ENCODE peak calls at places on chromosome 11, in eight cellular contexts. One of them, this sample, is unnamed. For H3K4me1, the result is how much of the 10 kb centered on the place peaks cover.

GRCh38 chr11:113001709-113002108 is 40.5 kb downstream of the NCAM1 start:
- DNase-seq in mucosa of descending colon: no peak
- DNase-seq in A673: no peak
- DNase-seq in CD4-positive, CD25-positive, alpha-beta regulatory T cell: no peak
- DNase-seq in GM12878: no peak
- DNase-seq in mammary epithelial cell: no peak
- DNase-seq in colonic mucosa: no peak
- DNase-seq in psoas muscle: no peak
- DNase-seq in this sample: peak

GRCh38 chr11:61141601-61142028 is 19.6 kb downstream of the VPS37C start:
- DNase-seq in mucosa of descending colon: peak
- DNase-seq in A673: no peak
- DNase-seq in CD4-positive, CD25-positive, alpha-beta regulatory T cell: no peak
- DNase-seq in GM12878: no peak
- DNase-seq in mammary epithelial cell: no peak
- DNase-seq in colonic mucosa: peak
- DNase-seq in psoas muscle: no peak
- DNase-seq in this sample: peak

GRCh38 chr11:69892237-69892985 is 73.2 kb upstream of the FGF3 start:
- DNase-seq in mucosa of descending colon: peak
- DNase-seq in A673: peak
- DNase-seq in CD4-positive, CD25-positive, alpha-beta regulatory T cell: no peak
- DNase-seq in GM12878: no peak
- DNase-seq in mammary epithelial cell: no peak
- DNase-seq in colonic mucosa: no peak
- DNase-seq in psoas muscle: peak
- DNase-seq in this sample: peak

GRCh38 chr11:121127809-121128208 is 26.8 kb downstream of the TECTA start:
- DNase-seq in mucosa of descending colon: no peak
- DNase-seq in A673: no peak
- DNase-seq in CD4-positive, CD25-positive, alpha-beta regulatory T cell: no peak
- DNase-seq in GM12878: no peak
- DNase-seq in mammary epithelial cell: no peak
- DNase-seq in colonic mucosa: no peak
- DNase-seq in psoas muscle: no peak
- DNase-seq in this sample: no peak

GRCh38 chr11:13944016-13944415 is 18.5 kb upstream of the SPON1 start:
- DNase-seq in mucosa of descending colon: no peak
- DNase-seq in A673: no peak
- DNase-seq in CD4-positive, CD25-positive, alpha-beta regulatory T cell: no peak
- DNase-seq in GM12878: no peak
- DNase-seq in mammary epithelial cell: peak
- DNase-seq in colonic mucosa: no peak
- DNase-seq in psoas muscle: no peak
- DNase-seq in this sample: no peak

GRCh38 chr11:117701781-117702180 is 95.2 kb downstream of the DSCAML1 start:
- DNase-seq in mucosa of descending colon: no peak
- DNase-seq in A673: no peak
- DNase-seq in CD4-positive, CD25-positive, alpha-beta regulatory T cell: no peak
- DNase-seq in GM12878: no peak
- DNase-seq in mammary epithelial cell: no peak
- DNase-seq in colonic mucosa: no peak
- DNase-seq in psoas muscle: no peak
- DNase-seq in this sample: no peak

GRCh38 chr11:111330234-111330893 is 32.0 kb downstream of the POU2AF3 start:
- DNase-seq in mucosa of descending colon: no peak
- DNase-seq in A673: no peak
- DNase-seq in CD4-positive, CD25-positive, alpha-beta regulatory T cell: no peak
- DNase-seq in GM12878: no peak
- DNase-seq in mammary epithelial cell: no peak
- DNase-seq in colonic mucosa: no peak
- DNase-seq in psoas muscle: no peak
- DNase-seq in this sample: no peak

GRCh38 chr11:104365676-104366075 is 201.7 kb upstream of the PDGFD start:
- DNase-seq in mucosa of descending colon: no peak
- DNase-seq in A673: no peak
- DNase-seq in CD4-positive, CD25-positive, alpha-beta regulatory T cell: no peak
- DNase-seq in GM12878: no peak
- DNase-seq in mammary epithelial cell: peak
- DNase-seq in colonic mucosa: no peak
- DNase-seq in psoas muscle: no peak
- DNase-seq in this sample: no peak

GRCh38 chr11:86079421-86079820 is 10.5 kb upstream of the PICALM start:
- DNase-seq in mucosa of descending colon: no peak
- DNase-seq in A673: no peak
- DNase-seq in CD4-positive, CD25-positive, alpha-beta regulatory T cell: no peak
- DNase-seq in GM12878: no peak
- DNase-seq in mammary epithelial cell: no peak
- DNase-seq in colonic mucosa: no peak
- DNase-seq in psoas muscle: no peak
- DNase-seq in this sample: no peak

GRCh38 chr11:64090811-64091516 is 55.2 kb downstream of the FLRT1 start:
- DNase-seq in mucosa of descending colon: no peak
- DNase-seq in A673: peak
- DNase-seq in CD4-positive, CD25-positive, alpha-beta regulatory T cell: no peak
- DNase-seq in GM12878: no peak
- DNase-seq in mammary epithelial cell: no peak
- DNase-seq in colonic mucosa: no peak
- DNase-seq in psoas muscle: no peak
- DNase-seq in this sample: no peak

GRCh38 chr11:19091366-19091765 is 25.6 kb upstream of the ZDHHC13 start:
- DNase-seq in mucosa of descending colon: no peak
- DNase-seq in A673: no peak
- DNase-seq in CD4-positive, CD25-positive, alpha-beta regulatory T cell: no peak
- DNase-seq in GM12878: no peak
- DNase-seq in mammary epithelial cell: peak
- DNase-seq in colonic mucosa: no peak
- DNase-seq in psoas muscle: no peak
- DNase-seq in this sample: no peak

GRCh38 chr11:65422633-65423515 is at the start of gene NEAT1:
- DNase-seq in mucosa of descending colon: peak
- DNase-seq in A673: peak
- DNase-seq in CD4-positive, CD25-positive, alpha-beta regulatory T cell: peak
- DNase-seq in GM12878: no peak
- DNase-seq in mammary epithelial cell: peak
- DNase-seq in colonic mucosa: peak
- DNase-seq in psoas muscle: peak
- DNase-seq in this sample: peak
- H3K4me1 ChIP-seq in mucosa of descending colon: under half
- H3K4me1 ChIP-seq in A673: half or more
- H3K4me1 ChIP-seq in CD4-positive, CD25-positive, alpha-beta regulatory T cell: half or more
- H3K4me1 ChIP-seq in GM12878: under half
- H3K4me1 ChIP-seq in mammary epithelial cell: under half
- H3K4me1 ChIP-seq in colonic mucosa: under half
- H3K4me1 ChIP-seq in psoas muscle: under half
- H3K4me1 ChIP-seq in this sample: under half

GRCh38 chr11:76667856-76668255 is 2.7 kb downstream of the LRRC32 start:
- DNase-seq in mucosa of descending colon: no peak
- DNase-seq in A673: no peak
- DNase-seq in CD4-positive, CD25-positive, alpha-beta regulatory T cell: no peak
- DNase-seq in GM12878: no peak
- DNase-seq in mammary epithelial cell: no peak
- DNase-seq in colonic mucosa: no peak
- DNase-seq in psoas muscle: no peak
- DNase-seq in this sample: peak
- H3K4me3 ChIP-seq in mucosa of descending colon: no peak
- H3K4me3 ChIP-seq in A673: no peak
- H3K4me3 ChIP-seq in CD4-positive, CD25-positive, alpha-beta regulatory T cell: peak
- H3K4me3 ChIP-seq in GM12878: no peak
- H3K4me3 ChIP-seq in mammary epithelial cell: no peak
- H3K4me3 ChIP-seq in colonic mucosa: peak
- H3K4me3 ChIP-seq in psoas muscle: peak
- H3K4me3 ChIP-seq in this sample: no peak

GRCh38 chr11:72721689-72722049 is 30.5 kb downstream of the ARAP1 start:
- DNase-seq in mucosa of descending colon: peak
- DNase-seq in A673: peak
- DNase-seq in CD4-positive, CD25-positive, alpha-beta regulatory T cell: peak
- DNase-seq in GM12878: no peak
- DNase-seq in mammary epithelial cell: no peak
- DNase-seq in colonic mucosa: peak
- DNase-seq in psoas muscle: no peak
- DNase-seq in this sample: no peak

GRCh38 chr11:72722050-72722748 is 30.0 kb downstream of the ARAP1 start:
- DNase-seq in mucosa of descending colon: peak
- DNase-seq in A673: peak
- DNase-seq in CD4-positive, CD25-positive, alpha-beta regulatory T cell: peak
- DNase-seq in GM12878: no peak
- DNase-seq in mammary epithelial cell: peak
- DNase-seq in colonic mucosa: peak
- DNase-seq in psoas muscle: peak
- DNase-seq in this sample: peak

GRCh38 chr11:72720806-72721205 is 31.4 kb downstream of the ARAP1 start:
- DNase-seq in mucosa of descending colon: no peak
- DNase-seq in A673: no peak
- DNase-seq in CD4-positive, CD25-positive, alpha-beta regulatory T cell: no peak
- DNase-seq in GM12878: no peak
- DNase-seq in mammary epithelial cell: no peak
- DNase-seq in colonic mucosa: no peak
- DNase-seq in psoas muscle: no peak
- DNase-seq in this sample: no peak

GRCh38 chr11:72720047-72720446 is 32.2 kb downstream of the ARAP1 start:
- DNase-seq in mucosa of descending colon: no peak
- DNase-seq in A673: no peak
- DNase-seq in CD4-positive, CD25-positive, alpha-beta regulatory T cell: no peak
- DNase-seq in GM12878: no peak
- DNase-seq in mammary epithelial cell: no peak
- DNase-seq in colonic mucosa: no peak
- DNase-seq in psoas muscle: no peak
- DNase-seq in this sample: no peak

GRCh38 chr11:72721276-72721675 is 30.9 kb downstream of the ARAP1 start:
- DNase-seq in mucosa of descending colon: no peak
- DNase-seq in A673: no peak
- DNase-seq in CD4-positive, CD25-positive, alpha-beta regulatory T cell: no peak
- DNase-seq in GM12878: no peak
- DNase-seq in mammary epithelial cell: no peak
- DNase-seq in colonic mucosa: no peak
- DNase-seq in psoas muscle: no peak
- DNase-seq in this sample: no peak
- H3K4me1 ChIP-seq in mucosa of descending colon: under half
- H3K4me1 ChIP-seq in A673: under half
- H3K4me1 ChIP-seq in CD4-positive, CD25-positive, alpha-beta regulatory T cell: half or more
- H3K4me1 ChIP-seq in GM12878: under half
- H3K4me1 ChIP-seq in mammary epithelial cell: under half
- H3K4me1 ChIP-seq in colonic mucosa: under half
- H3K4me1 ChIP-seq in psoas muscle: half or more
- H3K4me1 ChIP-seq in this sample: under half

GRCh38 chr11:7986768-7987559 is at the start of gene EIF3F:
- DNase-seq in mucosa of descending colon: peak
- DNase-seq in A673: peak
- DNase-seq in CD4-positive, CD25-positive, alpha-beta regulatory T cell: peak
- DNase-seq in GM12878: peak
- DNase-seq in mammary epithelial cell: peak
- DNase-seq in colonic mucosa: peak
- DNase-seq in psoas muscle: peak
- DNase-seq in this sample: peak
- H3K4me3 ChIP-seq in mucosa of descending colon: peak
- H3K4me3 ChIP-seq in A673: peak
- H3K4me3 ChIP-seq in CD4-positive, CD25-positive, alpha-beta regulatory T cell: peak
- H3K4me3 ChIP-seq in GM12878: peak
- H3K4me3 ChIP-seq in mammary epithelial cell: peak
- H3K4me3 ChIP-seq in colonic mucosa: peak
- H3K4me3 ChIP-seq in psoas muscle: peak
- H3K4me3 ChIP-seq in this sample: peak

DNA sequence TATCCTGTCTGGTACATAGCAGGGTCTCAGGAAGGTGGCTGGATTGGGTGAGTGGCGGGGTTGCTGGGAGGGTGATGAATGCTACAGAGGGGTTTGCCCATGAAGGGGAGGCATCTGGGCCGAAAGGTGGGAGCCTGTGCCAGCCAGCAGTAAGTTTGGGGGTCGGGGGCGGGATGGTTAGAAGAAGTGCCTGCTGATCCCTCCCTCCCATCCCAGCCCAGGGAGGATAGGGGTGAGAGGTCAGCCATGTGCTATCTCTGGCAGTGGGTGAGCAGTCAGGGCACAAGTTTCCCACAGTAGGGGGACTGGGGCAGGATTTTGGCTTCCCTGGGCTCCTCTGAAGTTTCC is 2.9 kb downstream of the CD82 start:
- DNase-seq in mucosa of descending colon: no peak
- DNase-seq in A673: no peak
- DNase-seq in CD4-positive, CD25-positive, alpha-beta regulatory T cell: no peak
- DNase-seq in GM12878: no peak
- DNase-seq in mammary epithelial cell: no peak
- DNase-seq in colonic mucosa: no peak
- DNase-seq in psoas muscle: no peak
- DNase-seq in this sample: no peak
- H3K4me1 ChIP-seq in mucosa of descending colon: under half
- H3K4me1 ChIP-seq in A673: under half
- H3K4me1 ChIP-seq in CD4-positive, CD25-positive, alpha-beta regulatory T cell: half or more
- H3K4me1 ChIP-seq in GM12878: under half
- H3K4me1 ChIP-seq in mammary epithelial cell: half or more
- H3K4me1 ChIP-seq in colonic mucosa: under half
- H3K4me1 ChIP-seq in psoas muscle: half or more
- H3K4me1 ChIP-seq in this sample: under half

DNA sequence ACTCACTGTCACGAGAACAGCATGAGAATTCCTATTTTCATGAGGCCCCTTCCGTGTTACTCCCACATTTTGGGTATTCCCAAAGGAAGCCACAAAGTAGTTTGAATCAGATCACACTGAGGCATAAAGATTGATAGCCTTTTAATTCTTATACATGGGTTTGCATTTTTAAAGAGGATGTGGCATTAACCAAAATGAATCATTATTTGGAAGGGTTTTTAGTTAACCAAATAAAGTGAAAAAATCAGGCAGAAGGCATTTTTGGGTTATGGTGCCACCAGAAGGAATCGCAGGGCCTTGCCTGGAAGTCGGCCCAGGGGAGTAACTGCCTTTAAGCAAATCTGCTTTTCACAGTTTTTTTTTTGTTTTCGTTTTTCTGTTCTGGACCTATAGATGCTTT is 55.4 kb downstream of the HSD17B12 start:
- DNase-seq in mucosa of descending colon: no peak
- DNase-seq in A673: peak
- DNase-seq in CD4-positive, CD25-positive, alpha-beta regulatory T cell: no peak
- DNase-seq in GM12878: no peak
- DNase-seq in mammary epithelial cell: peak
- DNase-seq in colonic mucosa: no peak
- DNase-seq in psoas muscle: no peak
- DNase-seq in this sample: no peak
- H3K4me3 ChIP-seq in mucosa of descending colon: no peak
- H3K4me3 ChIP-seq in A673: peak
- H3K4me3 ChIP-seq in CD4-positive, CD25-positive, alpha-beta regulatory T cell: no peak
- H3K4me3 ChIP-seq in GM12878: no peak
- H3K4me3 ChIP-seq in mammary epithelial cell: no peak
- H3K4me3 ChIP-seq in colonic mucosa: no peak
- H3K4me3 ChIP-seq in psoas muscle: no peak
- H3K4me3 ChIP-seq in this sample: no peak